ENCODE peak calls at places on chromosomes 16 and 17, in nine cellular contexts. P is HCT116; H is left lung; A is adipocyte; W is adrenal gland; N is neuronal stem cell; R is psoas muscle; M is lung; D is CD8-positive, alpha-beta memory T cell. Z is an unnamed sample.

GRCh38 chr17:42536372-42537155 is 523 bp downstream of the NAGLU start:
- DNase-seq in P (no peak), H (peak; percentile 91), A (peak; percentile 80), W (peak; percentile 94), N (no peak), R (peak; percentile 95), M (peak; percentile 88), D (peak; percentile 67), Z (peak; percentile 89)

GRCh38 chr17:37519241-37519985 is 29.7 kb downstream of the DUSP14 start:
- DNase-seq in P (no peak), H (no peak), A (no peak), W (no peak), N (no peak), R (no peak), M (no peak), D (no peak), Z (no peak)

GRCh38 chr16:50548659-50549560 is 714 bp downstream of the NKD1 start:
- DNase-seq in P (no peak), H (no peak), A (peak; percentile 47), W (peak; percentile 17), N (peak; percentile 39), R (no peak), M (no peak), D (peak; percentile 38), Z (no peak)

GRCh38 chr17:1186923-1187771 is 7.4 kb upstream of the ABR start:
- DNase-seq in P (peak; percentile 72), H (peak; percentile 89), A (peak; percentile 92), W (peak; percentile 89), N (peak; percentile 84), R (peak; percentile 93), M (peak; percentile 87), D (peak; percentile 68), Z (peak; percentile 91)

GRCh38 chr17:75289832-75290337 is 652 bp upstream of the SLC25A19 start:
- DNase-seq in P (no peak), H (peak; percentile 80), A (peak; percentile 82), W (peak; percentile 69), N (no peak), R (no peak), M (no peak), D (peak; percentile 42), Z (no peak)

GRCh38 chr17:9913476-9913875 is 8.4 kb upstream of the RCVRN start:
- DNase-seq in P (no peak), H (no peak), A (no peak), W (no peak), N (no peak), R (no peak), M (no peak), D (no peak), Z (no peak)

GRCh38 chr17:42120161-42121065 is 754 bp downstream of the KAT2A start:
- DNase-seq in P (no peak), H (no peak), A (peak; percentile 22), W (no peak), N (no peak), R (no peak), M (no peak), D (no peak), Z (peak; percentile 30)

GRCh38 chr17:34378664-34379101 is 15.7 kb upstream of the CCL1 start:
- DNase-seq in P (no peak), H (no peak), A (peak; percentile 41), W (no peak), N (no peak), R (no peak), M (no peak), D (no peak), Z (no peak)

GRCh38 chr16:29738514-29738913 is 7.3 kb downstream of the C16orf54 start:
- DNase-seq in P (no peak), H (no peak), A (no peak), W (no peak), N (no peak), R (no peak), M (no peak), D (peak; percentile 38), Z (no peak)

GRCh38 chr17:2400877-2401425 is at the start of gene MNT:
- DNase-seq in P (peak; percentile 82), H (peak; percentile 94), A (peak; percentile 98), W (peak; percentile 96), N (peak; percentile 94), R (peak; percentile 97), M (peak; percentile 93), D (peak; percentile 91), Z (peak; percentile 97)

GRCh38 chr16:67183-67791 is 5.1 kb downstream of the RHBDF1 start:
- DNase-seq in P (no peak), H (no peak), A (no peak), W (no peak), N (no peak), R (peak; percentile 65), M (no peak), D (no peak), Z (no peak)
- H3K4me1 ChIP-seq in P (peaks cover 18% of the 10 kb centered on the region), H (peaks cover 40% of the 10 kb centered on the region), A (peaks cover 56% of the 10 kb centered on the region), W (peaks cover 5% of the 10 kb centered on the region), N (peaks cover 35% of the 10 kb centered on the region), R (peaks cover 52% of the 10 kb centered on the region), M (peaks cover 19% of the 10 kb centered on the region), D (no peaks in the 10 kb centered on the region), Z (peaks cover 13% of the 10 kb centered on the region)

GRCh38 chr16:86429663-86430062 is 80.7 kb upstream of the FOXF1 start:
- DNase-seq in P (no peak), H (no peak), A (no peak), W (no peak), N (no peak), R (no peak), M (no peak), D (no peak), Z (no peak)

GRCh38 chr16:86431540-86431939 is 78.8 kb upstream of the FOXF1 start:
- DNase-seq in P (no peak), H (no peak), A (no peak), W (no peak), N (no peak), R (no peak), M (no peak), D (no peak), Z (no peak)

GRCh38 chr16:86427327-86427935 is 82.9 kb upstream of the FOXF1 start:
- DNase-seq in P (no peak), H (no peak), A (no peak), W (no peak), N (no peak), R (no peak), M (no peak), D (no peak), Z (no peak)

GRCh38 chr16:86430814-86431213 is 79.5 kb upstream of the FOXF1 start:
- DNase-seq in P (no peak), H (no peak), A (peak; percentile 45), W (no peak), N (no peak), R (no peak), M (no peak), D (no peak), Z (no peak)

GRCh38 chr16:86428729-86429472 is 81.4 kb upstream of the FOXF1 start:
- DNase-seq in P (peak; percentile 32), H (no peak), A (no peak), W (no peak), N (no peak), R (no peak), M (no peak), D (no peak), Z (no peak)
- H3K4me3 ChIP-seq in P (no peak overlapping the region), H (no peak overlapping the region), A (no peak overlapping the region), W (no peak overlapping the region), N (no peak overlapping the region), R (no peak overlapping the region), M (no peak overlapping the region), D (no peak overlapping the region), Z (no peak overlapping the region)

GRCh38 chr17:5183410-5183793 is 8.3 kb downstream of the ZNF594 start:
- DNase-seq in P (no peak), H (no peak), A (no peak), W (no peak), N (no peak), R (no peak), M (no peak), D (no peak), Z (no peak)

GRCh38 chr17:5184284-5184683 is 7.4 kb downstream of the ZNF594 start:
- DNase-seq in P (no peak), H (no peak), A (no peak), W (no peak), N (no peak), R (no peak), M (no peak), D (no peak), Z (no peak)

GRCh38 chr17:5181509-5182305 is 10.0 kb downstream of the ZNF594 start:
- DNase-seq in P (no peak), H (no peak), A (no peak), W (no peak), N (no peak), R (no peak), M (no peak), D (no peak), Z (no peak)

GRCh38 chr17:5182597-5183409 is 8.9 kb downstream of the ZNF594 start:
- DNase-seq in P (no peak), H (no peak), A (no peak), W (no peak), N (no peak), R (no peak), M (no peak), D (no peak), Z (no peak)

DNA sequence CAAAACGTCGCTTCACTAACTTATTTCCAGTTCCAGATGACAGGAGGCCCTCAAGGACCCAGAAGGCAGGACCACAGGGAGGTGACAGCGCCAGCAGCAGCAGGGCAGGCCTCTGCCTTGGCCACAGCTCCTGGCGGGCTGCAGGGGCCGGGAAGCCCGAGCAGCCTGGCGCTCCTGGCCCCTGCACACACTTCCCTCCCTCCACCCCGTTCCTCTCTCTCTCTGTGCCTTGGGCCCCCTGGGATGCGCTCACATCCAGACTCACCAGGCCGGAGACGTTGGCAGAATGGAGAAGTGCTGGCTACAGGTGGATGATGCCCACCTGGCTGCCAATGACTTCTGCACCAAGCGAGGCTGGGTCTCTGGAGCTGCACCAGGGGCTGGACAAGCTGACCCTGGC is 12.7 kb downstream of the ZNF594 start:
- DNase-seq in P (no peak), H (no peak), A (no peak), W (no peak), N (no peak), R (no peak), M (no peak), D (no peak), Z (no peak)
- H3K9me3 ChIP-seq in P (peaks cover 46% of the 10 kb centered on the region), H (peaks cover 26% of the 10 kb centered on the region), A (peaks cover 92% of the 10 kb centered on the region), W (peaks cover 31% of the 10 kb centered on the region), N (peaks cover 92% of the 10 kb centered on the region), R (peaks cover 92% of the 10 kb centered on the region), M (peaks cover 29% of the 10 kb centered on the region), D (peaks cover 56% of the 10 kb centered on the region), Z (peaks cover 4% of the 10 kb centered on the region)

GRCh38 chr16:69672315-69672997 is 53.9 kb downstream of the NQO1 start:
- DNase-seq in P (no peak), H (no peak), A (no peak), W (no peak), N (no peak), R (no peak), M (no peak), D (no peak), Z (no peak)
- H3K4me1 ChIP-seq in P (peaks cover 20% of the 10 kb centered on the region), H (no peaks in the 10 kb centered on the region), A (peaks cover 5% of the 10 kb centered on the region), W (peaks cover 21% of the 10 kb centered on the region), N (no peaks in the 10 kb centered on the region), R (no peaks in the 10 kb centered on the region), M (no peaks in the 10 kb centered on the region), D (no peaks in the 10 kb centered on the region), Z (peaks cover 54% of the 10 kb centered on the region)

GRCh38 chr16:11799017-11799381 is 1.9 kb upstream of the ZC3H7A start:
- DNase-seq in P (no peak), H (no peak), A (no peak), W (no peak), N (no peak), R (no peak), M (no peak), D (no peak), Z (no peak)
- H3K4me3 ChIP-seq in P (no peak overlapping the region), H (peak overlapping the region; percentile 70), A (peak overlapping the region; percentile 95), W (no peak overlapping the region), N (no peak overlapping the region), R (peak overlapping the region; percentile 99), M (no peak overlapping the region), D (peak overlapping the region; percentile 97), Z (no peak overlapping the region)